ENCODE peak calls at places on chromosomes 7 and 10, in nine cellular contexts. One of them, this sample, is unnamed.

GRCh38 chr10:30227481-30227880 is 121.6 kb downstream of the MTPAP start:
- DNase-seq in OCI-LY7: no peak
- DNase-seq in SK-N-SH: no peak
- DNase-seq in GM23248: peak; percentile 61
- DNase-seq in PC-3: peak; percentile 20
- DNase-seq in neural progenitor cell: no peak
- DNase-seq in HCT116: no peak
- DNase-seq in GM23338: no peak
- DNase-seq in MM.1S: no peak
- DNase-seq in this sample: no peak

GRCh38 chr10:11901454-11902431 is 78.6 kb downstream of the PROSER2 start:
- DNase-seq in GM23248: peak; percentile 22
- DNase-seq in SK-N-SH: no peak
- DNase-seq in GM23338: no peak
- DNase-seq in neural progenitor cell: no peak
- DNase-seq in HCT116: no peak
- DNase-seq in MM.1S: no peak
- DNase-seq in OCI-LY7: no peak
- DNase-seq in PC-3: no peak
- DNase-seq in this sample: peak; percentile 47

GRCh38 chr7:2892571-2892970 is 48.5 kb upstream of the GNA12 start:
- DNase-seq in GM23248: no peak
- DNase-seq in OCI-LY7: peak; percentile 48
- DNase-seq in PC-3: no peak
- DNase-seq in GM23338: no peak
- DNase-seq in HCT116: no peak
- DNase-seq in SK-N-SH: no peak
- DNase-seq in neural progenitor cell: no peak
- DNase-seq in MM.1S: no peak
- DNase-seq in this sample: no peak

GRCh38 chr10:129689681-129690080 is 222.6 kb downstream of the MGMT start:
- DNase-seq in MM.1S: no peak
- DNase-seq in GM23248: peak; percentile 45
- DNase-seq in HCT116: no peak
- DNase-seq in SK-N-SH: no peak
- DNase-seq in OCI-LY7: no peak
- DNase-seq in neural progenitor cell: no peak
- DNase-seq in GM23338: no peak
- DNase-seq in PC-3: peak; percentile 35
- DNase-seq in this sample: no peak

GRCh38 chr10:44132361-44133289 is 252.3 kb downstream of the CXCL12 start:
- DNase-seq in MM.1S: no peak
- DNase-seq in SK-N-SH: no peak
- DNase-seq in GM23248: peak; percentile 15
- DNase-seq in PC-3: no peak
- DNase-seq in GM23338: no peak
- DNase-seq in neural progenitor cell: no peak
- DNase-seq in HCT116: no peak
- DNase-seq in OCI-LY7: no peak
- DNase-seq in this sample: no peak

GRCh38 chr7:63931057-63931600 is 67.5 kb upstream of the ZNF722 start:
- DNase-seq in GM23338: no peak
- DNase-seq in SK-N-SH: no peak
- DNase-seq in HCT116: no peak
- DNase-seq in OCI-LY7: no peak
- DNase-seq in MM.1S: no peak
- DNase-seq in GM23248: no peak
- DNase-seq in PC-3: no peak
- DNase-seq in neural progenitor cell: no peak
- DNase-seq in this sample: no peak

GRCh38 chr10:94747838-94748237 is 14.6 kb upstream of the CYP2C19 start:
- DNase-seq in neural progenitor cell: no peak
- DNase-seq in SK-N-SH: no peak
- DNase-seq in GM23338: no peak
- DNase-seq in GM23248: no peak
- DNase-seq in OCI-LY7: no peak
- DNase-seq in MM.1S: no peak
- DNase-seq in PC-3: no peak
- DNase-seq in HCT116: no peak
- DNase-seq in this sample: no peak

GRCh38 chr10:74956555-74957111 is 130.2 kb downstream of the KAT6B start:
- DNase-seq in HCT116: no peak
- DNase-seq in PC-3: no peak
- DNase-seq in MM.1S: no peak
- DNase-seq in SK-N-SH: no peak
- DNase-seq in neural progenitor cell: no peak
- DNase-seq in OCI-LY7: no peak
- DNase-seq in GM23248: no peak
- DNase-seq in GM23338: no peak
- DNase-seq in this sample: no peak

GRCh38 chr10:6173203-6173602 is 29.5 kb upstream of the PFKFB3 start:
- DNase-seq in MM.1S: no peak
- DNase-seq in GM23248: no peak
- DNase-seq in neural progenitor cell: peak; percentile 56
- DNase-seq in OCI-LY7: peak; percentile 65
- DNase-seq in PC-3: no peak
- DNase-seq in HCT116: no peak
- DNase-seq in GM23338: peak; percentile 69
- DNase-seq in SK-N-SH: no peak
- DNase-seq in this sample: no peak

GRCh38 chr7:90461216-90461615 is 8.2 kb upstream of the PTTG1IP2 start:
- DNase-seq in PC-3: no peak
- DNase-seq in MM.1S: no peak
- DNase-seq in neural progenitor cell: no peak
- DNase-seq in SK-N-SH: no peak
- DNase-seq in OCI-LY7: no peak
- DNase-seq in HCT116: no peak
- DNase-seq in GM23248: peak; percentile 64
- DNase-seq in GM23338: no peak
- DNase-seq in this sample: no peak

GRCh38 chr7:144391823-144392255 is 11.7 kb downstream of the NOBOX start:
- DNase-seq in GM23338: peak; percentile 83
- DNase-seq in MM.1S: peak; percentile 74
- DNase-seq in neural progenitor cell: peak; percentile 69
- DNase-seq in PC-3: peak; percentile 74
- DNase-seq in GM23248: peak; percentile 79
- DNase-seq in OCI-LY7: peak; percentile 58
- DNase-seq in SK-N-SH: peak; percentile 66
- DNase-seq in HCT116: peak; percentile 54
- DNase-seq in this sample: peak; percentile 67

GRCh38 chr7:23357190-23358093 is 58.3 kb downstream of the MALSU1 start:
- DNase-seq in HCT116: peak; percentile 43
- DNase-seq in PC-3: peak; percentile 87
- DNase-seq in GM23338: peak; percentile 39
- DNase-seq in GM23248: peak; percentile 59
- DNase-seq in SK-N-SH: no peak
- DNase-seq in OCI-LY7: peak; percentile 77
- DNase-seq in neural progenitor cell: no peak
- DNase-seq in MM.1S: peak; percentile 58
- DNase-seq in this sample: peak; percentile 53

GRCh38 chr7:27073066-27073465 is 22.7 kb downstream of the HOXA1 start:
- DNase-seq in GM23248: no peak
- DNase-seq in MM.1S: no peak
- DNase-seq in neural progenitor cell: no peak
- DNase-seq in HCT116: no peak
- DNase-seq in GM23338: no peak
- DNase-seq in SK-N-SH: no peak
- DNase-seq in OCI-LY7: no peak
- DNase-seq in PC-3: peak; percentile 82
- DNase-seq in this sample: no peak

GRCh38 chr7:114856625-114857024 is 65.3 kb upstream of the MDFIC start:
- DNase-seq in PC-3: no peak
- DNase-seq in GM23338: peak; percentile 73
- DNase-seq in HCT116: no peak
- DNase-seq in SK-N-SH: no peak
- DNase-seq in MM.1S: no peak
- DNase-seq in GM23248: peak; percentile 9
- DNase-seq in neural progenitor cell: peak; percentile 39
- DNase-seq in OCI-LY7: no peak
- DNase-seq in this sample: no peak

GRCh38 chr7:91228327-91228726 is 35.9 kb upstream of the FZD1 start:
- DNase-seq in MM.1S: no peak
- DNase-seq in neural progenitor cell: no peak
- DNase-seq in GM23338: no peak
- DNase-seq in GM23248: peak; percentile 60
- DNase-seq in OCI-LY7: no peak
- DNase-seq in HCT116: no peak
- DNase-seq in PC-3: peak; percentile 60
- DNase-seq in SK-N-SH: no peak
- DNase-seq in this sample: no peak

GRCh38 chr7:39952378-39952777 is 2.3 kb downstream of the CDK13 start:
- DNase-seq in neural progenitor cell: no peak
- DNase-seq in SK-N-SH: no peak
- DNase-seq in PC-3: peak; percentile 35
- DNase-seq in HCT116: no peak
- DNase-seq in OCI-LY7: peak; percentile 17
- DNase-seq in GM23248: peak; percentile 81
- DNase-seq in GM23338: no peak
- DNase-seq in MM.1S: no peak
- DNase-seq in this sample: no peak

GRCh38 chr10:1155791-1156615 is 99.8 kb downstream of the WDR37 start:
- DNase-seq in GM23338: no peak
- DNase-seq in GM23248: no peak
- DNase-seq in SK-N-SH: peak; percentile 49
- DNase-seq in neural progenitor cell: no peak
- DNase-seq in MM.1S: no peak
- DNase-seq in HCT116: no peak
- DNase-seq in OCI-LY7: no peak
- DNase-seq in PC-3: no peak
- DNase-seq in this sample: no peak

DNA sequence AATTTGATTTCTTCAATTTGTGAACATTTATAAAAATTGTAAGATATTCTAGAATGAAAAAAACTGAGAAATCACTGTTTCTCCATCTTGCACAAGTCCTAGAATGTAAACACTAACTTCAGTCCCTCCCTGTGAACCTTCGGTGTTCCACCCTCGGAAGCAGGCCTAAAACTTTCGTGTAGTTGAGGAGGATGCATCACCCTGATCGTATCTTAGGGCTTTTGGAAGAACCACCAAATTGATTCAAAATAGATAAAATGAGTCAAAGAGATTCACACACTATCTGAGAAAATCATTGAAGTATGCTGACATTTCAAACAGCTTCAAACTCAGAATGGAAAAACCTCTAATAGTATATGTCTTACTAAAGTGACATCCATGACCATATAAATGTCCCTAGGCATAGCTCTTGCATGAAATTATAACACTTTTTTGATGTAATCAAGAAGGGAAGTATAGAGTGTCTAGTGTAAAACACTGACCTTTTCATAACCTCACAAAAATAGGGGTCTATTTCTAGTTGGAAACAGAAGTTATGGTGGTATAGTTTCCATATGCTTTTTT is 271.0 kb downstream of the GATA3 start:
- DNase-seq in GM23338: no peak
- DNase-seq in neural progenitor cell: no peak
- DNase-seq in MM.1S: no peak
- DNase-seq in GM23248: no peak
- DNase-seq in OCI-LY7: no peak
- DNase-seq in HCT116: no peak
- DNase-seq in SK-N-SH: no peak
- DNase-seq in PC-3: no peak
- DNase-seq in this sample: no peak
- H3K4me1 ChIP-seq in GM23338: no peaks in the 10 kb centered on the region
- H3K4me1 ChIP-seq in neural progenitor cell: no peaks in the 10 kb centered on the region
- H3K4me1 ChIP-seq in MM.1S: no peaks in the 10 kb centered on the region
- H3K4me1 ChIP-seq in GM23248: no peaks in the 10 kb centered on the region
- H3K4me1 ChIP-seq in OCI-LY7: no peaks in the 10 kb centered on the region
- H3K4me1 ChIP-seq in HCT116: no peaks in the 10 kb centered on the region
- H3K4me1 ChIP-seq in SK-N-SH: no peaks in the 10 kb centered on the region
- H3K4me1 ChIP-seq in PC-3: no peaks in the 10 kb centered on the region
- H3K4me1 ChIP-seq in this sample: no peaks in the 10 kb centered on the region

GRCh38 chr7:140026935-140027334 is 35.8 kb downstream of the PARP12 start:
- DNase-seq in PC-3: no peak
- DNase-seq in neural progenitor cell: no peak
- DNase-seq in GM23338: no peak
- DNase-seq in HCT116: no peak
- DNase-seq in SK-N-SH: no peak
- DNase-seq in OCI-LY7: no peak
- DNase-seq in GM23248: no peak
- DNase-seq in MM.1S: no peak
- DNase-seq in this sample: no peak
- TF ChIP-seq EZH2phosphoT487 in PC-3: no peak
- TF ChIP-seq EZH2phosphoT487 in neural progenitor cell: no peak
- TF ChIP-seq EZH2phosphoT487 in GM23338: no peak
- TF ChIP-seq EZH2phosphoT487 in HCT116: no peak
- TF ChIP-seq EZH2phosphoT487 in SK-N-SH: no peak
- TF ChIP-seq EZH2phosphoT487 in OCI-LY7: no peak
- TF ChIP-seq EZH2phosphoT487 in GM23248: no peak
- TF ChIP-seq EZH2phosphoT487 in MM.1S: no peak
- TF ChIP-seq EZH2phosphoT487 in this sample: no peak

GRCh38 chr10:125013529-125013872 is 71.6 kb downstream of the ZRANB1 start:
- DNase-seq in OCI-LY7: no peak
- DNase-seq in MM.1S: no peak
- DNase-seq in GM23248: no peak
- DNase-seq in HCT116: no peak
- DNase-seq in GM23338: no peak
- DNase-seq in SK-N-SH: no peak
- DNase-seq in PC-3: no peak
- DNase-seq in neural progenitor cell: no peak
- DNase-seq in this sample: no peak
- H3K4me1 ChIP-seq in OCI-LY7: no peaks in the 10 kb centered on the region
- H3K4me1 ChIP-seq in MM.1S: no peaks in the 10 kb centered on the region
- H3K4me1 ChIP-seq in GM23248: no peaks in the 10 kb centered on the region
- H3K4me1 ChIP-seq in HCT116: peaks cover 4% of the 10 kb centered on the region
- H3K4me1 ChIP-seq in GM23338: peaks cover 36% of the 10 kb centered on the region
- H3K4me1 ChIP-seq in SK-N-SH: no peaks in the 10 kb centered on the region
- H3K4me1 ChIP-seq in PC-3: peaks cover 8% of the 10 kb centered on the region
- H3K4me1 ChIP-seq in neural progenitor cell: peaks cover 26% of the 10 kb centered on the region
- H3K4me1 ChIP-seq in this sample: no peaks in the 10 kb centered on the region

GRCh38 chr10:7281429-7281828 is 129.4 kb downstream of the SFMBT2 start:
- DNase-seq in PC-3: no peak
- DNase-seq in OCI-LY7: no peak
- DNase-seq in neural progenitor cell: no peak
- DNase-seq in SK-N-SH: no peak
- DNase-seq in MM.1S: no peak
- DNase-seq in HCT116: no peak
- DNase-seq in GM23338: no peak
- DNase-seq in GM23248: no peak
- DNase-seq in this sample: no peak

GRCh38 chr10:7279303-7279702 is 131.5 kb downstream of the SFMBT2 start:
- DNase-seq in PC-3: no peak
- DNase-seq in SK-N-SH: no peak
- DNase-seq in MM.1S: no peak
- DNase-seq in neural progenitor cell: no peak
- DNase-seq in OCI-LY7: no peak
- DNase-seq in GM23338: no peak
- DNase-seq in GM23248: no peak
- DNase-seq in HCT116: no peak
- DNase-seq in this sample: no peak

GRCh38 chr10:7285545-7286322 is 125.1 kb downstream of the SFMBT2 start:
- DNase-seq in GM23248: no peak
- DNase-seq in neural progenitor cell: no peak
- DNase-seq in GM23338: no peak
- DNase-seq in OCI-LY7: no peak
- DNase-seq in HCT116: no peak
- DNase-seq in SK-N-SH: no peak
- DNase-seq in PC-3: no peak
- DNase-seq in MM.1S: no peak
- DNase-seq in this sample: no peak

GRCh38 chr10:7282457-7282856 is 128.4 kb downstream of the SFMBT2 start:
- DNase-seq in PC-3: no peak
- DNase-seq in GM23248: no peak
- DNase-seq in MM.1S: no peak
- DNase-seq in OCI-LY7: no peak
- DNase-seq in SK-N-SH: no peak
- DNase-seq in GM23338: no peak
- DNase-seq in HCT116: no peak
- DNase-seq in neural progenitor cell: no peak
- DNase-seq in this sample: no peak

GRCh38 chr10:7283246-7283645 is 127.6 kb downstream of the SFMBT2 start:
- DNase-seq in neural progenitor cell: no peak
- DNase-seq in OCI-LY7: no peak
- DNase-seq in GM23248: no peak
- DNase-seq in MM.1S: no peak
- DNase-seq in SK-N-SH: no peak
- DNase-seq in GM23338: no peak
- DNase-seq in PC-3: no peak
- DNase-seq in HCT116: no peak
- DNase-seq in this sample: no peak
- TF ChIP-seq EZH2phosphoT487 in neural progenitor cell: no peak
- TF ChIP-seq EZH2phosphoT487 in OCI-LY7: no peak
- TF ChIP-seq EZH2phosphoT487 in GM23248: no peak
- TF ChIP-seq EZH2phosphoT487 in MM.1S: no peak
- TF ChIP-seq EZH2phosphoT487 in SK-N-SH: no peak
- TF ChIP-seq EZH2phosphoT487 in GM23338: no peak
- TF ChIP-seq EZH2phosphoT487 in PC-3: no peak
- TF ChIP-seq EZH2phosphoT487 in HCT116: no peak
- TF ChIP-seq EZH2phosphoT487 in this sample: no peak